ENCODE peak calls at places on chromosome 12, in six cellular contexts. E, W, C, J, R and G are unnamed samples.

GRCh38 chr12:102120886-102121285 is 903 bp downstream of the PARPBP start:
- DNase-seq in J (no peak), E (no peak), C (peak), R (peak), W (no peak), G (no peak)

GRCh38 chr12:68613209-68613904 is 2.7 kb downstream of the RAP1B start:
- DNase-seq in R (no peak), E (no peak), C (no peak), W (no peak), J (no peak), G (no peak)

GRCh38 chr12:118922405-118922804 is 58.9 kb upstream of the SRRM4 start:
- DNase-seq in R (no peak), J (no peak), E (no peak), W (no peak), C (no peak), G (no peak)

GRCh38 chr12:79659961-79660431 is 30.8 kb downstream of the PAWR start:
- DNase-seq in C (no peak), W (no peak), R (peak), E (no peak), J (no peak), G (no peak)

GRCh38 chr12:114232187-114232586 is 173.8 kb downstream of the TBX5 start:
- DNase-seq in W (no peak), C (no peak), R (no peak), E (no peak), J (no peak), G (no peak)

GRCh38 chr12:92028039-92028709 is 117.5 kb downstream of the BTG1 start:
- DNase-seq in C (peak), J (no peak), R (no peak), W (no peak), E (no peak), G (no peak)

GRCh38 chr12:65464930-65465329 is 186.4 kb downstream of the MSRB3 start:
- DNase-seq in J (no peak), W (no peak), E (no peak), R (peak), C (peak), G (no peak)

GRCh38 chr12:117058442-117059072 is 40.7 kb downstream of the TESC start:
- DNase-seq in W (no peak), E (no peak), C (no peak), J (no peak), R (no peak), G (no peak)

GRCh38 chr12:80925983-80926382 is 11.8 kb downstream of the LIN7A start:
- DNase-seq in E (no peak), W (no peak), J (no peak), R (no peak), C (no peak), G (no peak)

GRCh38 chr12:77645966-77646598 is 184.6 kb upstream of the NAV3 start:
- DNase-seq in R (no peak), C (no peak), J (no peak), E (no peak), W (no peak), G (no peak)

GRCh38 chr12:87793134-87793533 is 236.1 kb downstream of the C12orf50 start:
- DNase-seq in J (no peak), E (no peak), C (no peak), W (no peak), R (no peak), G (no peak)

GRCh38 chr12:66063976-66064375 is 66.6 kb downstream of the LLPH start:
- DNase-seq in C (no peak), E (no peak), R (no peak), W (no peak), J (no peak), G (no peak)

GRCh38 chr12:96078281-96078761 is 42.9 kb upstream of the LTA4H start:
- DNase-seq in C (no peak), W (no peak), R (no peak), E (no peak), J (peak), G (no peak)

GRCh38 chr12:79433465-79434072 is 257.2 kb downstream of the PAWR start:
- DNase-seq in C (no peak), J (no peak), R (no peak), E (no peak), W (no peak), G (no peak)

GRCh38 chr12:68614105-68614679 is 3.5 kb downstream of the RAP1B start:
- DNase-seq in E (no peak), C (no peak), W (no peak), R (no peak), J (no peak), G (no peak)

GRCh38 chr12:118359541-118359915 is 13.2 kb downstream of the TAOK3 start:
- DNase-seq in E (no peak), C (no peak), J (no peak), R (no peak), W (no peak), G (no peak)

GRCh38 chr12:109548258-109548657 is 25.0 kb downstream of the MMAB start:
- DNase-seq in W (no peak), J (no peak), R (no peak), E (no peak), C (no peak), G (no peak)

GRCh38 chr12:47082963-47083621 is 3.3 kb upstream of the AMIGO2 start:
- DNase-seq in C (no peak), J (no peak), R (peak), E (no peak), W (no peak), G (no peak)

GRCh38 chr12:68667896-68668295 is 18.9 kb upstream of the NUP107 start:
- DNase-seq in R (no peak), J (no peak), C (no peak), E (no peak), W (no peak), G (no peak)

GRCh38 chr12:109723311-109723791 is 9.7 kb downstream of the FAM222A start:
- DNase-seq in J (peak), R (no peak), C (no peak), E (no peak), W (no peak), G (no peak)

GRCh38 chr12:50326636-50327284 is 43.4 kb upstream of the LIMA1 start:
- DNase-seq in W (no peak), R (peak), C (no peak), J (no peak), E (no peak), G (no peak)

GRCh38 chr12:15599266-15600037 is 189.7 kb downstream of the EPS8 start:
- DNase-seq in C (peak), E (no peak), J (no peak), R (peak), W (no peak), G (no peak)

GRCh38 chr12:27534060-27534764 is 10.2 kb downstream of the PPFIBP1 start:
- DNase-seq in C (no peak), R (no peak), W (no peak), J (no peak), E (no peak), G (no peak)

GRCh38 chr12:25352078-25352918 is 101.6 kb upstream of the KRAS start:
- DNase-seq in W (no peak), C (no peak), J (no peak), E (no peak), R (peak), G (no peak)

GRCh38 chr12:50065726-50066310 is 8.4 kb downstream of the ASIC1 start:
- DNase-seq in R (peak), C (no peak), W (no peak), J (no peak), E (peak), G (no peak)

GRCh38 chr12:56257491-56258067 is 605 bp downstream of the ANKRD52 start:
- DNase-seq in W (no peak), C (peak), J (no peak), E (no peak), R (no peak), G (peak)

GRCh38 chr12:71888521-71888920 is 49.0 kb downstream of the TBC1D15 start:
- DNase-seq in E (no peak), J (no peak), W (no peak), C (no peak), R (no peak), G (no peak)

GRCh38 chr12:29782285-29782820 is 1.4 kb downstream of the TMTC1 start:
- DNase-seq in J (no peak), R (no peak), C (peak), E (no peak), W (no peak), G (no peak)

GRCh38 chr12:68224613-68225285 is 861 bp downstream of the IL26 start:
- DNase-seq in E (no peak), W (no peak), R (peak), J (no peak), C (peak), G (no peak)

GRCh38 chr12:31959701-31960391 is 631 bp downstream of the RESF1 start:
- DNase-seq in C (peak), J (peak), E (peak), R (peak), W (peak), G (no peak)
- TF ChIP-seq CTCF in C (peak), J (no peak), E (no peak), R (no peak), W (no peak), G (no peak)

DNA sequence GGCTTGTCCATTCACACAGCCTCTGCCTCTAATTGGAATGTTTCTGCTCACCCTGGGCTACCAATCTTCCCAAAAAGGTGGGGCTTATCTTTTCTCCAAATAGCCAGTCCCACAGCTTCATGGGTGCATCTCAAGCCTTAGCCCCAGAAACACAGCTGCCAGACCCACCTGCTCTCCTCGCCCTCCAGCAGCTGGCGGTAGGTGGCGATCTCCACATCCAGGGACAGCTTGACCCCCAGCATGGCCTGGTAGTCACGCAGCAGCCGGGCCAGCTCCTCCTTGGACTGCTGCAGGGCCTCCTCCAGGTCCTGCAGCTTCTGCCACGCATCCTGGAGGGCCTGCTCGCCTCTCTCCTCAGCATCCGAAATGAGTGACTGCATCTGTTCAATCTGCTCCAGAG is 11.1 kb downstream of the KRT77 start:
- DNase-seq in E (no peak), C (no peak), R (no peak), J (no peak), W (no peak), G (no peak)
- TF ChIP-seq CTCF in E (no peak), C (no peak), R (no peak), J (no peak), W (no peak), G (no peak)

GRCh38 chr12:76310110-76310509 is 38.1 kb downstream of the BBS10 start:
- DNase-seq in W (no peak), J (no peak), R (peak), E (no peak), C (peak), G (no peak)

GRCh38 chr12:76303989-76304460 is 44.2 kb downstream of the BBS10 start:
- DNase-seq in E (no peak), W (no peak), J (no peak), C (no peak), R (no peak), G (no peak)

GRCh38 chr12:76308866-76309265 is 39.3 kb downstream of the BBS10 start:
- DNase-seq in J (no peak), C (no peak), W (no peak), R (no peak), E (no peak), G (no peak)

GRCh38 chr12:76303365-76303764 is 44.9 kb downstream of the BBS10 start:
- DNase-seq in C (no peak), E (no peak), J (no peak), W (no peak), R (peak), G (no peak)

DNA sequence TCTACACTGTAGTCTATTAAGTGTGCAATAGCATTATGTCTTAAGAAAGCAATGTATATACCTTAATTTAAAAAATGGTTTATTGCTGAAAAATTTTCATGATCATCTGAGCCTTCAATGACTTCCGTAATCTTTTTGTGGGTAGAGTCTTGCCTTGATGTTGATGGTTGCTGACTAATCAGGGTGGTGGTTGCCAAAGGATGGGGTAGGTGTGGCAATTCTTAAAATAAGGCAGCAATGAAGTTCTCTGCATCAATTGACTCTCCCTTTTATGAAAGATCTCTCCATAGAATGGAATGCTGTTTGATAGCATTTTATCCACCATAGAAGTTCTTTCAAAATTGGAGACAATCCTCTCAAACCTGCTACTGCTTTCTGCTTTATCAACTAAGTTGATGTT is 41.1 kb downstream of the BBS10 start:
- DNase-seq in J (no peak), W (no peak), C (no peak), R (no peak), E (no peak), G (no peak)
- TF ChIP-seq CTCF in J (no peak), W (no peak), C (no peak), R (no peak), E (no peak), G (no peak)

DNA sequence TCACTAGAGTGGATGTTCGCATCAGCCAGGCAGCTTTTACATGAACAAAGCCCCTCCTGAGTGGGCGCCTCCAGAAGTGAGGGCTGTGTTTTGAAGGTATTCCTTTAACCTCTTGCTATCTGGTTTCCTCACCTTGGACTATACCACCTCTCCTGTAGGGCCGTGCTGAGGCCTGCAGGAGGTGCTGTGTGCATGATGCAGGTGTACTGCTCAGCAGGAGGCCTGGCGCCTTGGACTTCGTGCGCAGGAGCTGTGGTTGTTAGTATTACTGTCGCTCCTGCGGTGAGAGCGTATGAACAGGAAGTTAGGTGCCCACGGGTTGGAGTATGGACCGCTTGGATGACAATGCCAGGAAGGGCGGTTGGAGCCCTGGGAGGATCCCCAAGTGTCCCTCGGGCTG is 130.7 kb downstream of the TSPAN9 start:
- DNase-seq in E (no peak), R (no peak), J (no peak), W (no peak), C (no peak), G (no peak)
- TF ChIP-seq CTCF in E (no peak), R (peak), J (no peak), W (no peak), C (no peak), G (no peak)

GRCh38 chr12:121441555-121441954 is 41.6 kb downstream of the RNF34 start:
- DNase-seq in E (no peak), C (no peak), J (no peak), W (no peak), R (no peak), G (no peak)
- TF ChIP-seq CTCF in E (no peak), C (no peak), J (no peak), W (no peak), R (peak), G (no peak)